ENCODE peak calls at places on chromosomes 2 and 18, in five cellular contexts. J, I, U, K and P are unnamed samples.
A peak's percentile ranks its signal among the peaks of the same experiment; 100 is the strongest.

GRCh38 chr2:65159261-65159660 is 29.4 kb upstream of the RAB1A start:
- DNase-seq in I (no peak), J (no peak), K (no peak), U (no peak), P (no peak)

GRCh38 chr2:207501797-207502196 is 28.0 kb upstream of the CREB1 start:
- DNase-seq in K (no peak), J (no peak), U (no peak), I (no peak), P (no peak)

GRCh38 chr2:239322414-239323086 is 78.3 kb downstream of the HDAC4 start:
- DNase-seq in J (no peak), I (peak; percentile 81), U (no peak), K (no peak), P (peak; percentile 75)

GRCh38 chr2:150548527-150548926 is 61.1 kb upstream of the RND3 start:
- DNase-seq in K (no peak), I (no peak), J (no peak), U (no peak), P (no peak)

GRCh38 chr2:148201075-148202004 is 180.4 kb downstream of the MBD5 start:
- DNase-seq in K (peak; percentile 16), U (no peak), J (no peak), I (peak; percentile 20), P (peak; percentile 50)

GRCh38 chr18:54679318-54680149 is 88.5 kb downstream of the DYNAP start:
- DNase-seq in I (peak; percentile 79), U (peak; percentile 15), K (no peak), J (no peak), P (peak; percentile 73)

GRCh38 chr2:149648282-149649030 is 60.9 kb upstream of the MMADHC start:
- DNase-seq in U (no peak), K (no peak), I (peak; percentile 89), J (no peak), P (peak; percentile 98)

GRCh38 chr2:186841940-186842339 is 7.0 kb downstream of the ZSWIM2 start:
- DNase-seq in K (no peak), I (peak; percentile 28), J (no peak), U (no peak), P (peak; percentile 80)

GRCh38 chr18:63148449-63149199 is 170.9 kb downstream of the BCL2 start:
- DNase-seq in I (peak; percentile 85), U (no peak), J (no peak), K (no peak), P (no peak)

GRCh38 chr2:194090251-194090905 is 1566.6 kb upstream of the SLC39A10 start:
- DNase-seq in I (no peak), K (no peak), U (no peak), J (no peak), P (no peak)

GRCh38 chr18:75212626-75213110 is 2.1 kb downstream of the TSHZ1 start:
- DNase-seq in J (no peak), I (no peak), U (no peak), K (no peak), P (no peak)

GRCh38 chr2:175463639-175464310 is 282.3 kb upstream of the ATP5MC3 start:
- DNase-seq in I (no peak), U (no peak), J (no peak), K (no peak), P (no peak)

GRCh38 chr2:167843203-167843602 is 404.2 kb downstream of the STK39 start:
- DNase-seq in K (no peak), J (no peak), U (no peak), I (no peak), P (no peak)

GRCh38 chr2:167946367-167946955 is 300.9 kb downstream of the STK39 start:
- DNase-seq in I (no peak), K (no peak), J (no peak), U (no peak), P (no peak)

GRCh38 chr2:64770137-64770780 is 116.5 kb upstream of the SERTAD2 start:
- DNase-seq in J (no peak), K (no peak), I (no peak), U (no peak), P (peak; percentile 27)

GRCh38 chr2:163682695-163683094 is 53.1 kb downstream of the FIGN start:
- DNase-seq in U (no peak), J (no peak), K (no peak), I (peak; percentile 15), P (peak; percentile 40)